ENCODE peak calls at places on chromosomes 6 and 20, in seven cellular contexts. H is OCI-LY7, B is HCT116, M is PC-3, P is neural progenitor cell, U is GM23338, Y is MM.1S. I is an unnamed sample.

GRCh38 chr6:53728570-53729194 is 63.1 kb upstream of the KLHL31 start:
- DNase-seq in H (peak; percentile 33), B (no peak), M (peak; percentile 76), P (peak; percentile 66), U (peak; percentile 79), Y (peak; percentile 36), I (peak; percentile 80)

GRCh38 chr20:1242530-1242929 is 16.7 kb downstream of the RAD21L1 start:
- DNase-seq in H (no peak), B (no peak), M (peak; percentile 86), P (no peak), U (no peak), Y (no peak), I (no peak)

GRCh38 chr20:10109621-10110020 is 74.8 kb downstream of the ANKEF1 start:
- DNase-seq in H (no peak), B (no peak), M (no peak), P (no peak), U (no peak), Y (no peak), I (no peak)

GRCh38 chr6:167565388-167565787 is 240.5 kb downstream of the TTLL2 start:
- DNase-seq in H (no peak), B (no peak), M (no peak), P (no peak), U (no peak), Y (no peak), I (no peak)

GRCh38 chr6:30396833-30397479 is 52.0 kb downstream of the RPP21 start:
- DNase-seq in H (peak; percentile 79), B (peak; percentile 51), M (peak; percentile 83), P (peak; percentile 94), U (peak; percentile 95), Y (peak; percentile 70), I (peak; percentile 91)

GRCh38 chr6:6395581-6396197 is 75.2 kb upstream of the F13A1 start:
- DNase-seq in H (no peak), B (no peak), M (no peak), P (no peak), U (no peak), Y (no peak), I (no peak)

GRCh38 chr6:68196645-68197044 is 438.4 kb upstream of the ADGRB3 start:
- DNase-seq in H (peak; percentile 48), B (no peak), M (peak; percentile 65), P (peak; percentile 3), U (peak; percentile 67), Y (peak; percentile 38), I (no peak)

GRCh38 chr6:90472716-90473115 is 114.2 kb downstream of the MAP3K7 start:
- DNase-seq in H (no peak), B (no peak), M (no peak), P (no peak), U (no peak), Y (peak; percentile 10), I (no peak)

GRCh38 chr6:43293698-43294097 is 4.4 kb upstream of the SLC22A7 start:
- DNase-seq in H (no peak), B (no peak), M (no peak), P (no peak), U (no peak), Y (no peak), I (no peak)

GRCh38 chr6:165959627-165960026 is 208.0 kb downstream of the TBXT start:
- DNase-seq in H (no peak), B (no peak), M (no peak), P (no peak), U (no peak), Y (no peak), I (no peak)

GRCh38 chr6:53706525-53706924 is 41.0 kb upstream of the KLHL31 start:
- DNase-seq in H (no peak), B (no peak), M (no peak), P (no peak), U (no peak), Y (no peak), I (no peak)

GRCh38 chr20:56391596-56392281 is at the start of gene AURKA:
- DNase-seq in H (no peak), B (no peak), M (no peak), P (no peak), U (peak; percentile 11), Y (no peak), I (peak; percentile 26)

GRCh38 chr6:73062121-73062520 is 163.2 kb downstream of the KHDC1L start:
- DNase-seq in H (no peak), B (no peak), M (no peak), P (no peak), U (no peak), Y (no peak), I (no peak)

GRCh38 chr20:21342656-21343345 is 39.7 kb downstream of the XRN2 start:
- DNase-seq in H (no peak), B (no peak), M (no peak), P (no peak), U (no peak), Y (no peak), I (no peak)

GRCh38 chr6:79671605-79672266 is 40.6 kb downstream of the SH3BGRL2 start:
- DNase-seq in H (peak; percentile 4), B (peak; percentile 59), M (peak; percentile 71), P (no peak), U (no peak), Y (no peak), I (peak; percentile 59)

GRCh38 chr6:69185276-69185675 is 550.2 kb downstream of the ADGRB3 start:
- DNase-seq in H (no peak), B (no peak), M (no peak), P (no peak), U (no peak), Y (no peak), I (no peak)

GRCh38 chr20:9417665-9418064 is 96.7 kb upstream of the LAMP5 start:
- DNase-seq in H (no peak), B (no peak), M (peak; percentile 92), P (no peak), U (no peak), Y (no peak), I (no peak)

GRCh38 chr6:47145212-47145611 is 103.1 kb upstream of the ADGRF1 start:
- DNase-seq in H (no peak), B (no peak), M (no peak), P (no peak), U (no peak), Y (no peak), I (no peak)

DNA sequence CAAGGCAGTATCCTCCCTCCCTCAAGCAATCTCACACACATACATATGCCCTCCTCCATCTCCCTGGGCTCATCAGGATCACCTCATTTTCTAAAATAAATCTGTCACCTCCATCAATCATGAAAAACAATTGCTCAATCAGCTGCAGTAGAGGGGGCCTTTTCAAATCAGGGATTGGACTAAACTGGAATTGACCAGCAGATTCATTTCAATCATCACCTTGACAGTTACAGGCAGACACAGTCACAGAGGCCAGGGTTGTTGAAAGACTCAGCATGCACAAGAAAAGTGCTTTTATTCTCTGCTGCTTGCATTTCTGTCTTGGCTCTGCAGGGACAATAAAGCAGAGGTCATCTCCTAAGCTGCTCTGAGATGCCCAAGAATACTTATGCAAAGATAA is 539.4 kb downstream of the PTPRT start:
- DNase-seq in H (no peak), B (no peak), M (no peak), P (no peak), U (no peak), Y (no peak), I (no peak)
- H3K4me2 ChIP-seq in H (no peak overlapping the region), B (no peak overlapping the region), M (no peak overlapping the region), P (no peak overlapping the region), U (no peak overlapping the region), Y (no peak overlapping the region), I (no peak overlapping the region)

DNA sequence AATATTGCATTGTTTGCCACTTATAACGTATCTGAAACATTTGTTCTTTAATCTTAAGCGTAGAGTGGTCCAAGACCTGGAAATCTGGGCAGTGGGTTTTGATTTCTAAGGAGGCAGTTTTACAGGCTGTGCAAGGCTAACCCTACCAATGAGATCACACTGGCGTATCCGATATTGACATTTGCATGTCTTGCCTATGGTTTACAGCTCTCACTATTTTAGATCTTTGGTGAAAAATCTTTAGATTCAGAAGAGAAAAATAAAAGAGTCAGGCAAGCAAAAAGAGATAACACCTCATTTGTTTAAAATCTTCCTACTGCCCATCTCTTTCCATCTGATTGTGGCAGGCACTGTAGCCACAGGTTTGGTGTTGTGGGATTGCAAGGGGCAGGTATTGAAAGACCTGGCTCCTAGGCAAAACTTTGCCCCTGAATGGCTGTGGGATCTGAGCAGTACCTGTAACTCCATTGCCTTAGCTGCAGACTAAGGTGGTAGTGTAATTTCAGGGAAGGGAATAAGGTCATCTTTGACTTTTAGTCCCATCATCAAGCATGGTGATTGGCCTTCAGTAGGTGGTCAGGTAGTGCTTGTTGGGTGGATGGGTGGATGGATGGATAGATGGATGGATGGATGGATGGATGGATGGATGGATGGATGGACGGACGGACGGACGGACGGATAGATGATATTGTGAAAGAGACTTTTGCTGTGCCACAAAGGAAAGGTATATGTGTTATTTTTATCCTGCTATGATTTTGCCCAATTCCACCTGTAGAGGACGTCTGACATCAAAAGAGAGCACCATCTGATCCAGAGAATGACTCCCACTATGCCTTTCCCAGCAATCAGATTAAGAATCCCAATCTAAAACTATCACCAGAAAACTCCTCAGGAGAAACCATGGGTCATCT is 1.9 kb downstream of the TNFAIP3 start:
- DNase-seq in H (peak; percentile 30), B (no peak), M (peak; percentile 14), P (no peak), U (no peak), Y (no peak), I (no peak)
- TF ChIP-seq CTCF in H (peak; percentile 67), B (no peak), M (peak; percentile 23), P (no peak), U (no peak), Y (peak; percentile 59), I (no peak)

GRCh38 chr6:111377558-111378120 is 105.4 kb downstream of the REV3L start:
- DNase-seq in H (no peak), B (no peak), M (no peak), P (no peak), U (no peak), Y (no peak), I (no peak)

GRCh38 chr6:111381126-111381525 is 101.9 kb downstream of the REV3L start:
- DNase-seq in H (no peak), B (no peak), M (peak; percentile 8), P (no peak), U (no peak), Y (no peak), I (no peak)

GRCh38 chr6:111379831-111380230 is 103.2 kb downstream of the REV3L start:
- DNase-seq in H (no peak), B (no peak), M (no peak), P (no peak), U (no peak), Y (no peak), I (no peak)

GRCh38 chr6:111382476-111383294 is 100.3 kb downstream of the REV3L start:
- DNase-seq in H (no peak), B (no peak), M (no peak), P (no peak), U (no peak), Y (no peak), I (no peak)

DNA sequence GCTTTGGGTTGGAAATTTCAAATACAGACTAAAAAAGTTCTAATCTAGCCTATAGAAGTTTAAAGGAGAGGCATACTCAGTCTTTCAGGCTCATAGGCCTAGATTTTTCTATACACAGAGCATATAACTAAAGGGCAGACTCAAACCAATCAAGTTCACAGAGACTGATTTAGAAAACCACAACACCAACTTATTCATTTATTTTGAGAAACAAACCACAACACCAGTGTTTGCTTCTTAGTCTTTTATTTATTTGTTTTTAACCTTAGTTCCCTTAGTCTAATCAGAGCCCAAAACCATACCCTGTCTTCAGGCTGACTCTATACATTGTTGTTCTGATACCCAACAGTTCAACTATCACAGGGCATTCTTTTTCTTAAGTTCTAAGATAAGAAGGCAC is 103.7 kb downstream of the REV3L start:
- DNase-seq in H (no peak), B (no peak), M (no peak), P (no peak), U (no peak), Y (no peak), I (no peak)
- TF ChIP-seq EZH2phosphoT487 in H (no peak), B (no peak), M (no peak), P (no peak), U (no peak), Y (no peak), I (no peak)

GRCh38 chr20:16020971-16021370 is 552.3 kb downstream of the KIF16B start:
- DNase-seq in H (no peak), B (no peak), M (peak; percentile 95), P (no peak), U (no peak), Y (no peak), I (no peak)
- H3K4me2 ChIP-seq in H (no peak overlapping the region), B (no peak overlapping the region), M (peak overlapping the region; percentile 50), P (no peak overlapping the region), U (no peak overlapping the region), Y (no peak overlapping the region), I (no peak overlapping the region)

I was measured in hepatocyte.